ENCODE peak calls at places on chromosomes 5 and 9, in six cellular contexts. One of them, this sample, is unnamed.
A peak's percentile ranks its signal among the peaks of the same experiment; 100 is the strongest.

GRCh38 chr9:127583605-127584053 is 28.4 kb upstream of the STXBP1 start:
- DNase-seq in spleen: no peak
- DNase-seq in endothelial cell of umbilical vein: peak; percentile 78
- DNase-seq in transverse colon: no peak
- DNase-seq in K562: no peak
- DNase-seq in SK-N-SH: no peak
- DNase-seq in this sample: no peak

GRCh38 chr5:103057208-103058130 is 62.5 kb downstream of the GIN1 start:
- DNase-seq in spleen: no peak
- DNase-seq in endothelial cell of umbilical vein: no peak
- DNase-seq in transverse colon: no peak
- DNase-seq in K562: no peak
- DNase-seq in SK-N-SH: no peak
- DNase-seq in this sample: no peak

GRCh38 chr9:131590449-131590848 is 45.1 kb downstream of the PRRT1B start:
- DNase-seq in spleen: peak; percentile 72
- DNase-seq in endothelial cell of umbilical vein: no peak
- DNase-seq in transverse colon: no peak
- DNase-seq in K562: no peak
- DNase-seq in SK-N-SH: no peak
- DNase-seq in this sample: no peak

GRCh38 chr9:2281031-2281802 is 266.1 kb downstream of the SMARCA2 start:
- DNase-seq in spleen: no peak
- DNase-seq in endothelial cell of umbilical vein: no peak
- DNase-seq in transverse colon: no peak
- DNase-seq in K562: no peak
- DNase-seq in SK-N-SH: no peak
- DNase-seq in this sample: no peak

GRCh38 chr5:41371741-41372140 is 138.7 kb downstream of the PLCXD3 start:
- DNase-seq in spleen: no peak
- DNase-seq in endothelial cell of umbilical vein: no peak
- DNase-seq in transverse colon: no peak
- DNase-seq in K562: no peak
- DNase-seq in SK-N-SH: no peak
- DNase-seq in this sample: no peak

GRCh38 chr5:96220610-96221390 is 212.2 kb downstream of the PCSK1 start:
- DNase-seq in spleen: no peak
- DNase-seq in endothelial cell of umbilical vein: no peak
- DNase-seq in transverse colon: no peak
- DNase-seq in K562: no peak
- DNase-seq in SK-N-SH: no peak
- DNase-seq in this sample: no peak

GRCh38 chr5:37071901-37072581 is 177.1 kb downstream of the CPLANE1 start:
- DNase-seq in spleen: no peak
- DNase-seq in endothelial cell of umbilical vein: peak; percentile 77
- DNase-seq in transverse colon: no peak
- DNase-seq in K562: no peak
- DNase-seq in SK-N-SH: no peak
- DNase-seq in this sample: no peak

GRCh38 chr5:76942581-76942980 is 10.3 kb upstream of the CRHBP start:
- DNase-seq in spleen: no peak
- DNase-seq in endothelial cell of umbilical vein: no peak
- DNase-seq in transverse colon: no peak
- DNase-seq in K562: no peak
- DNase-seq in SK-N-SH: no peak
- DNase-seq in this sample: no peak

GRCh38 chr9:77910216-77910615 is 121.4 kb downstream of the GNAQ start:
- DNase-seq in spleen: no peak
- DNase-seq in endothelial cell of umbilical vein: peak; percentile 88
- DNase-seq in transverse colon: no peak
- DNase-seq in K562: no peak
- DNase-seq in SK-N-SH: no peak
- DNase-seq in this sample: no peak

GRCh38 chr5:138450971-138451370 is 12.1 kb downstream of the REEP2 start:
- DNase-seq in spleen: no peak
- DNase-seq in endothelial cell of umbilical vein: no peak
- DNase-seq in transverse colon: no peak
- DNase-seq in K562: no peak
- DNase-seq in SK-N-SH: no peak
- DNase-seq in this sample: no peak

GRCh38 chr5:138448070-138448469 is 9.2 kb downstream of the REEP2 start:
- DNase-seq in spleen: no peak
- DNase-seq in endothelial cell of umbilical vein: no peak
- DNase-seq in transverse colon: no peak
- DNase-seq in K562: no peak
- DNase-seq in SK-N-SH: no peak
- DNase-seq in this sample: no peak

GRCh38 chr5:138452720-138453119 is 12.6 kb upstream of the EGR1 start:
- DNase-seq in spleen: no peak
- DNase-seq in endothelial cell of umbilical vein: peak; percentile 0
- DNase-seq in transverse colon: no peak
- DNase-seq in K562: no peak
- DNase-seq in SK-N-SH: no peak
- DNase-seq in this sample: peak; percentile 92

GRCh38 chr5:138448481-138449398 is 9.9 kb downstream of the REEP2 start:
- DNase-seq in spleen: no peak
- DNase-seq in endothelial cell of umbilical vein: no peak
- DNase-seq in transverse colon: no peak
- DNase-seq in K562: no peak
- DNase-seq in SK-N-SH: peak; percentile 62
- DNase-seq in this sample: no peak

GRCh38 chr5:138449501-138450239 is 10.8 kb downstream of the REEP2 start:
- DNase-seq in spleen: peak; percentile 95
- DNase-seq in endothelial cell of umbilical vein: peak; percentile 80
- DNase-seq in transverse colon: peak; percentile 90
- DNase-seq in K562: peak; percentile 92
- DNase-seq in SK-N-SH: peak; percentile 96
- DNase-seq in this sample: peak; percentile 90
- TF ChIP-seq POLR2AphosphoS5 in spleen: peak; percentile 54
- TF ChIP-seq POLR2AphosphoS5 in endothelial cell of umbilical vein: no peak
- TF ChIP-seq POLR2AphosphoS5 in transverse colon: peak; percentile 17
- TF ChIP-seq POLR2AphosphoS5 in K562: no peak
- TF ChIP-seq POLR2AphosphoS5 in SK-N-SH: no peak
- TF ChIP-seq POLR2AphosphoS5 in this sample: peak; percentile 31

DNA sequence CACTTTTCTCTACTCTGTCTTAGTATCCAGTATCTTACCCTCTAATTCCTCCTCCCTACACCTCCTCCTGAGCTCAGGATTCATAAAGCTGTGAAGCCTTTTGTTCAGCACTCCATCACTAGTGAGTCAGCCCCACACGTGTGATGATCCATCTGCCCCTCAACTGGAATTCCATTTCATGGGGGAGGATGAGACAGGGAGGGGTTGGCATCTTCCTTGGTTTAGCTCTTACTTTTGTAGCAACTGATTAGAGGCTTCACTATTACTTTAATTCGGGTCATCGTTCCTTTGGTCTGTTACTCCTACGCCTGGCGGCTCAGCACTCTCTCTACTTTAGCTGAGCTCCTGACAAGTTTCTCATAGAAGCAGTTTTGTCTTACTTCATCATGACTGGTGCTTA is 11.8 kb downstream of the BTNL8 start:
- DNase-seq in spleen: no peak
- DNase-seq in endothelial cell of umbilical vein: no peak
- DNase-seq in transverse colon: no peak
- DNase-seq in K562: peak; percentile 4
- DNase-seq in SK-N-SH: no peak
- DNase-seq in this sample: no peak
- H3K27ac ChIP-seq in spleen: no peak overlapping the region
- H3K27ac ChIP-seq in endothelial cell of umbilical vein: no peak overlapping the region
- H3K27ac ChIP-seq in transverse colon: no peak overlapping the region
- H3K27ac ChIP-seq in K562: no peak overlapping the region
- H3K27ac ChIP-seq in SK-N-SH: no peak overlapping the region
- H3K27ac ChIP-seq in this sample: no peak overlapping the region

DNA sequence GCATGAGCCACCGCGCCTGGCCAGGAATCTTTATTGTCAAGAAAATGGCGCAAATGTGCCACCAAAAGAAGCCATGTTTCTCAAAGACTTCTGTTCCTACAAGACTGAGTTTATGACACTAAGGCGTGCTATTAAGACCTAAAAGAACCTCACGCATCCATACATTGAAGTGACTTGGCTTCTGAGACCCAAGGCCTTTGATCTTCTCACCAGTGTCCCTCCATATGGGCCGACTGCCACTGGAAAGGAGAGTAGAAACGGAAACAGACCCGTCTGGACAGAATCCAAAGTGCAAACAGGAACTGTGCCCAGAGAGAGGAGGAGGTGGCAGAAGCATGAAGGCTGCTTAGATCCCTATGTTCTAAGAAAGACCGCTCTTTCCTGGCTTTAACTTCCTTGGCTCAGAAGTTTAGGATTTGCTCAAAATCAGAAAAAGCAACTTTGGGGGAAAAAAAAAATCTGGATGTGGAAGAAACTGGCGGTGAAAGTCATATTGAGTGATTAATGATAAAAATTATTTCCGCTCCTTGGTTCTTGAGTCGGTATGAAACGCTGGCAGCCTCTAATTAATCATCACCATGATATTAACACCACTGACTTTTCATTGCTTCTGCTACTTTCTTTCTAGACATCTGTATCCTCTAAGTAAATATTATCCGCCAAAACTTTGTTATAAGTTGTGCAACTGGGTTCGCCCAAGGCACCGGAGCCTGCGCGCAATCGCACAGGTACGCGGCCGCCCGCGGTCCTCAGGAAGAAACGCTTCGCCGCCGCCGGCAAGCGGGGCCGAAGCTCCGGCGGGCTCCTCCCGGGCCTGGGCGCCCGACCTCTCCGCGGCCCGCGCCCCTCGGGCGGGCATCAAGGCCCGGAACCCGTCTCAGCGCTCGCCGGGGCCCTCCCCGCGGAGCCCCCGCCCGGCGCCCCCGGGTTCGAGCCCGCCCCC is 730 bp downstream of the DAP start:
- DNase-seq in spleen: no peak
- DNase-seq in endothelial cell of umbilical vein: peak; percentile 84
- DNase-seq in transverse colon: peak; percentile 70
- DNase-seq in K562: peak; percentile 39
- DNase-seq in SK-N-SH: peak; percentile 77
- DNase-seq in this sample: no peak
- TF ChIP-seq POLR2AphosphoS5 in spleen: peak; percentile 13
- TF ChIP-seq POLR2AphosphoS5 in endothelial cell of umbilical vein: no peak
- TF ChIP-seq POLR2AphosphoS5 in transverse colon: peak; percentile 57
- TF ChIP-seq POLR2AphosphoS5 in K562: no peak
- TF ChIP-seq POLR2AphosphoS5 in SK-N-SH: peak; percentile 55
- TF ChIP-seq POLR2AphosphoS5 in this sample: no peak

GRCh38 chr5:81552844-81553569 is 159.1 kb upstream of the ACOT12 start:
- DNase-seq in spleen: no peak
- DNase-seq in endothelial cell of umbilical vein: peak; percentile 85
- DNase-seq in transverse colon: no peak
- DNase-seq in K562: no peak
- DNase-seq in SK-N-SH: no peak
- DNase-seq in this sample: no peak
- H3K27ac ChIP-seq in spleen: peak overlapping the region; percentile 21
- H3K27ac ChIP-seq in endothelial cell of umbilical vein: peak overlapping the region; percentile 79
- H3K27ac ChIP-seq in transverse colon: no peak overlapping the region
- H3K27ac ChIP-seq in K562: peak overlapping the region; percentile 25
- H3K27ac ChIP-seq in SK-N-SH: no peak overlapping the region
- H3K27ac ChIP-seq in this sample: no peak overlapping the region

DNA sequence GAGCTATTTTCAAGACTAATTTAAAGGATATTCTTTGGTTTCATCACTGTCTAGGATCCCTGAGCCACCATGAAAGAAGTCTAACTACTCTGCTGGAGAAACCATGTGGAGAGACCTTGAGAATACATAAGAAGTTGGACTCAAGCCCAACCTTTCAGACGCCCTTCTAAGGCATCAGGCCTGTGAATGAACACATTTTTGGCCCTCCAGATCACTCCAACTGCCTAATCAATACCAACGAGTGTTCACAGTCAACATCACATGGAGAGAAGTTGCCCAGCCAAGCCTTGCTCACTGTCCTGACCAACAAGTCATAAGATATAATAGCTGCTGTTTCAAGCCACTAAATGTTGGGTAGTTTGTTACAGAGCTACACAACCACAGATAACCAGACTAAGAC is 100.7 kb downstream of the EPB41L4A start:
- DNase-seq in spleen: no peak
- DNase-seq in endothelial cell of umbilical vein: no peak
- DNase-seq in transverse colon: no peak
- DNase-seq in K562: no peak
- DNase-seq in SK-N-SH: no peak
- DNase-seq in this sample: no peak
- TF ChIP-seq POLR2AphosphoS5 in spleen: no peak
- TF ChIP-seq POLR2AphosphoS5 in endothelial cell of umbilical vein: no peak
- TF ChIP-seq POLR2AphosphoS5 in transverse colon: no peak
- TF ChIP-seq POLR2AphosphoS5 in K562: no peak
- TF ChIP-seq POLR2AphosphoS5 in SK-N-SH: no peak
- TF ChIP-seq POLR2AphosphoS5 in this sample: no peak